ENCODE peak calls at places on chromosomes 12 and 14, in nine cellular contexts. One of them, this sample, is unnamed. For H3K4me1 and H3K27me3, the result is how much of the 10 kb centered on the place peaks cover.

GRCh38 chr14:92040431-92041040 is 677 bp upstream of the TRIP11 start:
- DNase-seq in mammary epithelial cell: peak
- DNase-seq in cardiac muscle cell: peak
- DNase-seq in CD8-positive, alpha-beta T cell: no peak
- DNase-seq in pancreas: no peak
- DNase-seq in effector memory CD4-positive, alpha-beta T cell: no peak
- DNase-seq in right cardiac atrium: no peak
- DNase-seq in PC-3: peak
- DNase-seq in sigmoid colon: no peak
- DNase-seq in this sample: no peak

GRCh38 chr12:78119351-78119918 is 288.7 kb downstream of the NAV3 start:
- DNase-seq in mammary epithelial cell: no peak
- DNase-seq in cardiac muscle cell: no peak
- DNase-seq in CD8-positive, alpha-beta T cell: no peak
- DNase-seq in pancreas: no peak
- DNase-seq in effector memory CD4-positive, alpha-beta T cell: no peak
- DNase-seq in right cardiac atrium: no peak
- DNase-seq in PC-3: peak
- DNase-seq in sigmoid colon: no peak
- DNase-seq in this sample: no peak

GRCh38 chr12:110931315-110931728 is 10.9 kb upstream of the MYL2 start:
- DNase-seq in mammary epithelial cell: no peak
- DNase-seq in cardiac muscle cell: peak
- DNase-seq in CD8-positive, alpha-beta T cell: no peak
- DNase-seq in pancreas: no peak
- DNase-seq in effector memory CD4-positive, alpha-beta T cell: no peak
- DNase-seq in right cardiac atrium: peak
- DNase-seq in PC-3: no peak
- DNase-seq in sigmoid colon: no peak
- DNase-seq in this sample: no peak

GRCh38 chr14:74478996-74479635 is 14.0 kb downstream of the NPC2 start:
- DNase-seq in mammary epithelial cell: no peak
- DNase-seq in cardiac muscle cell: peak
- DNase-seq in CD8-positive, alpha-beta T cell: no peak
- DNase-seq in pancreas: no peak
- DNase-seq in effector memory CD4-positive, alpha-beta T cell: no peak
- DNase-seq in right cardiac atrium: no peak
- DNase-seq in PC-3: peak
- DNase-seq in sigmoid colon: no peak
- DNase-seq in this sample: no peak

GRCh38 chr12:66688836-66689439 is 10.1 kb upstream of the GRIP1 start:
- DNase-seq in mammary epithelial cell: peak
- DNase-seq in cardiac muscle cell: peak
- DNase-seq in CD8-positive, alpha-beta T cell: peak
- DNase-seq in pancreas: peak
- DNase-seq in effector memory CD4-positive, alpha-beta T cell: no peak
- DNase-seq in right cardiac atrium: peak
- DNase-seq in PC-3: peak
- DNase-seq in sigmoid colon: no peak
- DNase-seq in this sample: peak

GRCh38 chr12:24798335-24798734 is 150.6 kb downstream of the BCAT1 start:
- DNase-seq in mammary epithelial cell: no peak
- DNase-seq in cardiac muscle cell: no peak
- DNase-seq in CD8-positive, alpha-beta T cell: no peak
- DNase-seq in pancreas: no peak
- DNase-seq in effector memory CD4-positive, alpha-beta T cell: no peak
- DNase-seq in right cardiac atrium: no peak
- DNase-seq in PC-3: no peak
- DNase-seq in sigmoid colon: no peak
- DNase-seq in this sample: no peak

GRCh38 chr12:13196302-13196921 is at the start of gene EMP1:
- DNase-seq in mammary epithelial cell: peak
- DNase-seq in cardiac muscle cell: no peak
- DNase-seq in CD8-positive, alpha-beta T cell: peak
- DNase-seq in pancreas: peak
- DNase-seq in effector memory CD4-positive, alpha-beta T cell: peak
- DNase-seq in right cardiac atrium: peak
- DNase-seq in PC-3: peak
- DNase-seq in sigmoid colon: peak
- DNase-seq in this sample: peak

GRCh38 chr12:38744056-38744455 is 161.3 kb downstream of the CPNE8 start:
- DNase-seq in mammary epithelial cell: no peak
- DNase-seq in cardiac muscle cell: no peak
- DNase-seq in CD8-positive, alpha-beta T cell: no peak
- DNase-seq in pancreas: no peak
- DNase-seq in effector memory CD4-positive, alpha-beta T cell: no peak
- DNase-seq in right cardiac atrium: no peak
- DNase-seq in PC-3: no peak
- DNase-seq in sigmoid colon: no peak
- DNase-seq in this sample: no peak

GRCh38 chr12:13104403-13104802 is 936 bp upstream of the GSG1 start:
- DNase-seq in mammary epithelial cell: no peak
- DNase-seq in cardiac muscle cell: no peak
- DNase-seq in CD8-positive, alpha-beta T cell: no peak
- DNase-seq in pancreas: no peak
- DNase-seq in effector memory CD4-positive, alpha-beta T cell: no peak
- DNase-seq in right cardiac atrium: no peak
- DNase-seq in PC-3: no peak
- DNase-seq in sigmoid colon: no peak
- DNase-seq in this sample: no peak

GRCh38 chr12:52335598-52336262 is 14.5 kb upstream of the KRT83 start:
- DNase-seq in mammary epithelial cell: no peak
- DNase-seq in cardiac muscle cell: no peak
- DNase-seq in CD8-positive, alpha-beta T cell: no peak
- DNase-seq in pancreas: peak
- DNase-seq in effector memory CD4-positive, alpha-beta T cell: no peak
- DNase-seq in right cardiac atrium: no peak
- DNase-seq in PC-3: no peak
- DNase-seq in sigmoid colon: peak
- DNase-seq in this sample: no peak

GRCh38 chr12:101859664-101860607 is 17.4 kb upstream of the DRAM1 start:
- DNase-seq in mammary epithelial cell: peak
- DNase-seq in cardiac muscle cell: no peak
- DNase-seq in CD8-positive, alpha-beta T cell: no peak
- DNase-seq in pancreas: no peak
- DNase-seq in effector memory CD4-positive, alpha-beta T cell: no peak
- DNase-seq in right cardiac atrium: no peak
- DNase-seq in PC-3: no peak
- DNase-seq in sigmoid colon: no peak
- DNase-seq in this sample: no peak

DNA sequence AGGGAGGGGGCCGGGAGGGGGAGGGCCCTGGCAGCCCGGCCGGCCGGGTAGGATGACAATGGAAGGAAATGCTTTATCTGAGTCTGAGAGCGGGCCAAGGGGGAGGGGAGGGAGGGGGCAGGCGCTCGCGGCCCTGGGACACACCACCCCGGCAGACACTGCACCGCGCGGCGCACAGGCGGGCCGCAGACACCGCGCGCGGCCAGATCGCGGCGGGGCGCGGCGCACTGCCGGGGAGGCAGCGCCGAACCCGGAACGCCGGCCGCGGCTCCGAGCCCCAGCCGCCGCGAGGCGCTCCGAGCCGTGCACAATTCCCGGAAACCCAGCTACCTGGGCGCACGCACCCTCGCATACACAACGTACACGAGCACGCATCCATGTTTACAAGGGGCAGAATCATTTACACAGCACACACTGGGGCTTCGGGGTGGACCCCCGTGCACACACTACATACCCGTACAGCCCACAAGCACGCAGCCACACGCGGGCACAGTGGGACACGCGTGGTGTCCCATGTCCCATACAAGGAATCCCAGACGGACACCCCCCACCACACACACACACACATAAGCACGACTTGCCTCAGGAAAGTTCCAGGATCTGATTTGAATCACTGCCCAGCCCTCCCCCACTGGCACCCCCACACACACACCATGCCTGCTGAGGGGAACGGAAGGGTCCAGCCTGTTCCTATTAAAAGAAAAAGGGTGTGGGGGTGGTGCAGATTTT is at the start of gene HDAC7:
- DNase-seq in mammary epithelial cell: peak
- DNase-seq in cardiac muscle cell: peak
- DNase-seq in CD8-positive, alpha-beta T cell: peak
- DNase-seq in pancreas: peak
- DNase-seq in effector memory CD4-positive, alpha-beta T cell: peak
- DNase-seq in right cardiac atrium: peak
- DNase-seq in PC-3: peak
- DNase-seq in sigmoid colon: peak
- DNase-seq in this sample: no peak
- H3K4me1 ChIP-seq in mammary epithelial cell: under half
- H3K4me1 ChIP-seq in cardiac muscle cell: under half
- H3K4me1 ChIP-seq in CD8-positive, alpha-beta T cell: half or more
- H3K4me1 ChIP-seq in pancreas: under half
- H3K4me1 ChIP-seq in effector memory CD4-positive, alpha-beta T cell: half or more
- H3K4me1 ChIP-seq in right cardiac atrium: under half
- H3K4me1 ChIP-seq in PC-3: half or more
- H3K4me1 ChIP-seq in sigmoid colon: half or more
- H3K4me1 ChIP-seq in this sample: under half

GRCh38 chr12:130169256-130169655 is 7.0 kb downstream of the FZD10 start:
- DNase-seq in mammary epithelial cell: no peak
- DNase-seq in cardiac muscle cell: no peak
- DNase-seq in CD8-positive, alpha-beta T cell: no peak
- DNase-seq in pancreas: no peak
- DNase-seq in effector memory CD4-positive, alpha-beta T cell: no peak
- DNase-seq in right cardiac atrium: no peak
- DNase-seq in PC-3: no peak
- DNase-seq in sigmoid colon: no peak
- DNase-seq in this sample: no peak
- H3K27me3 ChIP-seq in mammary epithelial cell: under half
- H3K27me3 ChIP-seq in cardiac muscle cell: half or more
- H3K27me3 ChIP-seq in CD8-positive, alpha-beta T cell: under half
- H3K27me3 ChIP-seq in pancreas: under half
- H3K27me3 ChIP-seq in effector memory CD4-positive, alpha-beta T cell: under half
- H3K27me3 ChIP-seq in right cardiac atrium: under half
- H3K27me3 ChIP-seq in PC-3: under half
- H3K27me3 ChIP-seq in sigmoid colon: half or more
- H3K27me3 ChIP-seq in this sample: under half

GRCh38 chr14:56888274-56888673 is 78.0 kb upstream of the OTX2 start:
- DNase-seq in mammary epithelial cell: no peak
- DNase-seq in cardiac muscle cell: no peak
- DNase-seq in CD8-positive, alpha-beta T cell: no peak
- DNase-seq in pancreas: no peak
- DNase-seq in effector memory CD4-positive, alpha-beta T cell: no peak
- DNase-seq in right cardiac atrium: no peak
- DNase-seq in PC-3: no peak
- DNase-seq in sigmoid colon: no peak
- DNase-seq in this sample: no peak
- H3K4me1 ChIP-seq in mammary epithelial cell: under half
- H3K4me1 ChIP-seq in cardiac muscle cell: under half
- H3K4me1 ChIP-seq in CD8-positive, alpha-beta T cell: under half
- H3K4me1 ChIP-seq in pancreas: under half
- H3K4me1 ChIP-seq in effector memory CD4-positive, alpha-beta T cell: under half
- H3K4me1 ChIP-seq in right cardiac atrium: under half
- H3K4me1 ChIP-seq in PC-3: under half
- H3K4me1 ChIP-seq in sigmoid colon: under half
- H3K4me1 ChIP-seq in this sample: under half

DNA sequence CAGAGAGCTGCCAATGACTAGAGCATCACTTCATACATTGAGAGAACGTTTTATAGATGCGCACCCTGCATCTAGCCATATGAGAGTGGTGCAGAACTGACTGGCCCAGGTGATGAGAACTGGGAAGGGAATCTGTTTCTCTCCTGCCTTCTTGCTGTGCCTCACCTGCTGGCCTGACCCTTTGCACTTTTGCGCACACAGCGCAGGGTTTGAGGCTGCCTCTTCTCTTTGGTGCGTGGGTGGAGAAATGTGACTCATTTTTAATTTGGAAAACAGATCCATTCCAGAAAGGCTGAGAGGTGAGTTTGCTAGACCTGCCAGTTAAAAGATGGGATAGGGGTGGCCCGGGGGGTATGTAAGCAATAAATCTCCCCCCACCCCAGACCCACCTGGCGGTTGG is 453 bp upstream of the ESRRB start:
- DNase-seq in mammary epithelial cell: peak
- DNase-seq in cardiac muscle cell: no peak
- DNase-seq in CD8-positive, alpha-beta T cell: no peak
- DNase-seq in pancreas: no peak
- DNase-seq in effector memory CD4-positive, alpha-beta T cell: no peak
- DNase-seq in right cardiac atrium: no peak
- DNase-seq in PC-3: no peak
- DNase-seq in sigmoid colon: no peak
- DNase-seq in this sample: no peak
- H3K27me3 ChIP-seq in mammary epithelial cell: under half
- H3K27me3 ChIP-seq in cardiac muscle cell: half or more
- H3K27me3 ChIP-seq in CD8-positive, alpha-beta T cell: under half
- H3K27me3 ChIP-seq in pancreas: under half
- H3K27me3 ChIP-seq in effector memory CD4-positive, alpha-beta T cell: under half
- H3K27me3 ChIP-seq in right cardiac atrium: under half
- H3K27me3 ChIP-seq in PC-3: half or more
- H3K27me3 ChIP-seq in sigmoid colon: half or more
- H3K27me3 ChIP-seq in this sample: half or more

GRCh38 chr12:34358198-34358597 is 335.9 kb downstream of the ALG10 start:
- DNase-seq in mammary epithelial cell: no peak
- DNase-seq in cardiac muscle cell: no peak
- DNase-seq in CD8-positive, alpha-beta T cell: no peak
- DNase-seq in pancreas: no peak
- DNase-seq in effector memory CD4-positive, alpha-beta T cell: no peak
- DNase-seq in right cardiac atrium: no peak
- DNase-seq in PC-3: no peak
- DNase-seq in sigmoid colon: no peak
- DNase-seq in this sample: no peak
- H3K4me1 ChIP-seq in mammary epithelial cell: under half
- H3K4me1 ChIP-seq in cardiac muscle cell: under half
- H3K4me1 ChIP-seq in CD8-positive, alpha-beta T cell: under half
- H3K4me1 ChIP-seq in pancreas: under half
- H3K4me1 ChIP-seq in effector memory CD4-positive, alpha-beta T cell: under half
- H3K4me1 ChIP-seq in right cardiac atrium: under half
- H3K4me1 ChIP-seq in PC-3: under half
- H3K4me1 ChIP-seq in sigmoid colon: under half
- H3K4me1 ChIP-seq in this sample: under half